ENCODE peak calls at places on chromosomes 16 and 17, in four cellular contexts. J, C, R and M are unnamed samples.

GRCh38 chr17:36591434-36592315 is at the start of gene DHRS11:
- DNase-seq in J (peak), C (peak), R (no peak), M (peak)

GRCh38 chr17:44906010-44906646 is 6.9 kb upstream of the EFTUD2 start:
- DNase-seq in J (no peak), C (no peak), R (no peak), M (no peak)

GRCh38 chr17:48728232-48729231 is at the start of gene HOXB13:
- DNase-seq in J (no peak), C (no peak), R (no peak), M (peak)

GRCh38 chr17:48543854-48544355 is 1.0 kb downstream of the HOXB2 start:
- DNase-seq in J (no peak), C (no peak), R (no peak), M (no peak)

GRCh38 chr16:82563401-82563800 is 63.4 kb upstream of the CDH13 start:
- DNase-seq in J (no peak), C (no peak), R (no peak), M (no peak)

GRCh38 chr17:64470676-64471075 is 21.8 kb downstream of the MILR1 start:
- DNase-seq in J (no peak), C (no peak), R (no peak), M (no peak)

GRCh38 chr16:85842848-85843247 is 43.4 kb downstream of the COX4I1 start:
- DNase-seq in J (no peak), C (no peak), R (no peak), M (no peak)

GRCh38 chr16:80710918-80711317 is 93.5 kb downstream of the CDYL2 start:
- DNase-seq in J (no peak), C (no peak), R (no peak), M (no peak)

GRCh38 chr16:65961491-65962143 is 404.9 kb upstream of the CDH5 start:
- DNase-seq in J (no peak), C (no peak), R (no peak), M (no peak)

GRCh38 chr16:65965632-65966031 is 400.9 kb upstream of the CDH5 start:
- DNase-seq in J (no peak), C (no peak), R (no peak), M (no peak)

GRCh38 chr16:65959978-65960377 is 406.5 kb upstream of the CDH5 start:
- DNase-seq in J (no peak), C (no peak), R (no peak), M (no peak)

GRCh38 chr16:65967376-65967775 is 399.1 kb upstream of the CDH5 start:
- DNase-seq in J (no peak), C (no peak), R (no peak), M (no peak)

GRCh38 chr16:65964752-65965151 is 401.7 kb upstream of the CDH5 start:
- DNase-seq in J (no peak), C (peak), R (no peak), M (no peak)
- TF ChIP-seq TCF7 in J (no peak), C (no peak), R (no peak), M (no peak)

DNA sequence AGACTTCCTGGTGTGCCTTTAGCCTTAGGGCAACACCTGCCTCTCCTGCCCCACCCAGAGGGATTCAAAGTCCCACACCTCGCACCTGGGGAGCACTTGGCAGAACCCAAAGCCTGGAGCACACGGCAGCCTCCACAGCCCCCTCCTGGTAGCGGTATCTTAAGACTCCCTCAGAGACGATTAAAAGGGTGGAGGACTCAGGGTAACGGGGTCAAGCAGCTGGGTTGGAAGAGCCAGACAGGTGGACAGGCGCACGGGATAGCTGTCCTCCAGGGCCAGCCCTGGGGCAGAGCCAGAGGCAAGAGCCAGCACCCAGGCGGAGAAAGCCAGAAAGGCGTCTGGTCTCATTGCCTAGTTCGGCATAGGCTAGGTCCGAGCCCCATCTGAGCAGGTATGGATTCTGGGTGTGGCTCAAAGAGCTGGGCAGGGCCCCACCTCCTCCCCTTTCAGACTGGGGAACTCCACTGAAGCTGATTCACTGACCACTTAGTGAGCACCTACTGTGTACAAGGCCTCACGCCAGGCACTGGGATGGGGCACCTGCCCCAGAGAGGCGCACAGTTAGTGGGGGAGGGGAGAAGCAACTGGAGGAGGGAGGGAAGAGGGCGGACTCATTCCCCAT is 55.0 kb upstream of the MEAK7 start:
- DNase-seq in J (no peak), C (no peak), R (no peak), M (peak)
- TF ChIP-seq ESRRA in J (no peak), C (no peak), R (no peak), M (no peak)

GRCh38 chr16:70271696-70272095 is 17.6 kb downstream of the AARS1 start:
- DNase-seq in J (no peak), C (no peak), R (no peak), M (no peak)
- TF ChIP-seq TCF7 in J (no peak), C (no peak), R (no peak), M (no peak)

GRCh38 chr16:30658731-30659506 is 688 bp downstream of the FBRS start:
- DNase-seq in J (peak), C (peak), R (peak), M (peak)
- TF ChIP-seq ESRRA in J (no peak), C (no peak), R (peak), M (no peak)

GRCh38 chr17:28379814-28380571 is 8.5 kb downstream of the SARM1 start:
- DNase-seq in J (peak), C (no peak), R (no peak), M (no peak)

GRCh38 chr17:28381141-28381825 is 9.8 kb downstream of the SARM1 start:
- DNase-seq in J (no peak), C (peak), R (no peak), M (no peak)

GRCh38 chr17:28385037-28385797 is 13.7 kb downstream of the SARM1 start:
- DNase-seq in J (no peak), C (peak), R (no peak), M (no peak)

GRCh38 chr17:28384281-28385036 is 13.0 kb downstream of the SARM1 start:
- DNase-seq in J (no peak), C (peak), R (no peak), M (no peak)

DNA sequence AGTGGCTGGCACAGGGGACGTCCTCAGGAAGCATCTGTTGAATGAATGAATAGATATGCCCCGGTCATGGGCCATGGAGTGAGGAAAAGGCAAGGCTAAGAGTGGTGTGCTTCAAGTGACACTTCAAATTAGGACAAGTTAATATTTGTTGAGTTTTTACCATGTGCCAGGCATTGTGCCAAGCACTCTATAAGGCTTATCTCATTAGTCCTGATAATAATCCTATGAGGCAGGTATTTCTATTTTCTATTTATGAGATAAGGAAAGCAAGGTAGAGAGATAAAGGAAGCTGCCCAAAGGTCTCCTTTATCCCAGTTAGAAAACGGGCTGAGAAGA is 9.0 kb downstream of the SARM1 start:
- DNase-seq in J (no peak), C (no peak), R (no peak), M (no peak)
- TF ChIP-seq TCF7 in J (no peak), C (no peak), R (no peak), M (no peak)

GRCh38 chr17:78559024-78559423 is 18.2 kb downstream of the DNAH17 start:
- DNase-seq in J (no peak), C (no peak), R (no peak), M (no peak)

GRCh38 chr17:78559749-78560368 is 17.3 kb downstream of the DNAH17 start:
- DNase-seq in J (no peak), C (peak), R (no peak), M (peak)

GRCh38 chr17:78557598-78558039 is 19.6 kb downstream of the DNAH17 start:
- DNase-seq in J (no peak), C (no peak), R (no peak), M (no peak)

GRCh38 chr17:78556812-78557211 is 20.4 kb downstream of the DNAH17 start:
- DNase-seq in J (no peak), C (no peak), R (no peak), M (no peak)

DNA sequence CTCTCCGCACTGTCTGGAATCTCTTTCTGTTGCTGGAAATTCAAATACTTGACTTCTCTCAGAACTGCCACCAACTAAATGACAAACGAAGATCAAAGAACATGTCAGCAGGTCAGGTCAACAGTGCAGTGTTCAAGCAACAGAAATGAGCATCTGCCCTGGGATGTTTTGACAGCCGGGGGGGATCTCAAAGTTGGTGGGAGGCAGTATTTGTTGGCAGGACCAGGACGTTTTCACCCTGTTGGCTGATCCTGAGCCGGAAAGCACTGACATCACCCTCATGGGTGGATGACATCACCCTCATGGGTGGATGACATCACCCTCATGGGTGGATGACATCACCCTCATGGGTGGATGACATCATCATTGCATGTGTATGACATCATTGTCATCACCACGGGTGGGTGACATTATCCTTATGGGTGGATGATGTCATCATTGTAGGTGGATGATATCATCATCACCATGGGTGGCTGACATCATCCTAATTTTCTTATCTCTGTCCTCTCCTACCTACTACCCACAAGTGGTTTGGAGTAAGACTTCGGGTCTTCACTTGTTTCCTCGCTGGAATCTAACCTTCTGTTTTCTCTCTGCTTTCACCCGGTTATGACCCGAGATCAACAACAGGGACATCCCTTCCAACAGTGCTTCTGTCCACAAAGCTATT is 18.9 kb downstream of the DNAH17 start:
- DNase-seq in J (peak), C (no peak), R (no peak), M (peak)
- TF ChIP-seq ESRRA in J (peak), C (no peak), R (no peak), M (peak)

DNA sequence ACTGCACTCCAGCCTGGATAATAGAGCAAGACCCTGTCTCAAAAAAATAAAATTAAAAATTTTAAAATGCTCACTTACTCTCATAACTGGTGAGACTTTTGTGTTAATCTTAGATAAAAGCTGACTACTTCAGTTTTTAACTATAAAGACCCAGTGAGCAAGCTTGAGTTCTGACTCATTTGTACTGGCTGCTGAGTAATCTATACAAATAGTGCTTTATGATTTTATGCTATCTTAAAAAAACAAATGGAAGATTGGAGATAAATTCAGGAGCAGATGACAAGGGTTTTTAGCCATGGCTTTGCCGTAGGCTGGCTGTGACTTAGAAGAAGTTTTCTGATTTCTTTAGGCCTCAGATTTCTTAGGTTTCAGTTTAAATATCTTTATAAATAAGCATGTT is 30.5 kb downstream of the SNTB2 start:
- DNase-seq in J (peak), C (no peak), R (no peak), M (no peak)
- TF ChIP-seq TCF7 in J (no peak), C (no peak), R (no peak), M (no peak)

GRCh38 chr17:19410875-19411291 is at the start of gene RNF112:
- DNase-seq in J (no peak), C (no peak), R (no peak), M (peak)
- TF ChIP-seq ESRRA in J (no peak), C (no peak), R (no peak), M (no peak)

GRCh38 chr16:89232107-89232506 is 14.6 kb downstream of the ZNF778 start:
- DNase-seq in J (peak), C (no peak), R (no peak), M (no peak)

GRCh38 chr16:89224665-89225064 is 7.2 kb downstream of the ZNF778 start:
- DNase-seq in J (no peak), C (no peak), R (no peak), M (no peak)

GRCh38 chr16:89233678-89234490 is 16.4 kb downstream of the ZNF778 start:
- DNase-seq in J (no peak), C (no peak), R (no peak), M (no peak)

DNA sequence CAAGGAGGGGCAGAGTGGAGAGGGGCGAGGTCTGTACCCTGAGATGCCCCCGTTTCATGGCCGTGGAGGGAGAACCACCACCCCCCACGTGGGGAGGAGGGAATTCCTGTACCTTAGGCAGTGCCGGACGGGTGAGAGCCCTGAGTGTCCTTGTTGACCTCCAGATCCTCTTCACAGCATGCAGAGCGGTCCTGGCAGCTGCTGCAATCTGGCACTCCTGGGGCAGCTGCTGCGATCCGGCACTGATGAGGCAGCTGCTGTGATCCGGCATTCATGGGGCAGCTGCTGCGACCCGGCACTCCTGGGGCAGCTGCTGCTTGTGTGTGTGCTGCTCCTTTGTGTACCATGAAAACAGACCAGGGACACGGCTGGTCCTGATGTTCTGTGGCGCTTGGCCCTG is 12.7 kb downstream of the ZNF778 start:
- DNase-seq in J (no peak), C (no peak), R (no peak), M (no peak)
- TF ChIP-seq TCF7 in J (no peak), C (no peak), R (no peak), M (no peak)